ENCODE peak calls at places on chromosomes 3 and 15, in eight cellular contexts. One of them, this sample, is unnamed.

GRCh38 chr3:60017631-60018030 is 967.8 kb upstream of the CFAP20DC start:
- DNase-seq in Caco-2: no peak
- DNase-seq in NT2/D1: no peak
- DNase-seq in psoas muscle: no peak
- DNase-seq in progenitor cell of endocrine pancreas: no peak
- DNase-seq in activated CD4-positive, alpha-beta memory T cell treated with anti-CD3 and anti-CD28 coated beads, Interleukin-2, amount 10 ng/mL, durations not matched to agents 7 days and 5 days: peak
- DNase-seq in GDM1: no peak
- DNase-seq in fibroblast of lung: peak
- DNase-seq in this sample: no peak

GRCh38 chr15:61335998-61336648 is 107.0 kb upstream of the RORA start:
- DNase-seq in Caco-2: no peak
- DNase-seq in NT2/D1: no peak
- DNase-seq in psoas muscle: no peak
- DNase-seq in progenitor cell of endocrine pancreas: no peak
- DNase-seq in activated CD4-positive, alpha-beta memory T cell treated with anti-CD3 and anti-CD28 coated beads, Interleukin-2, amount 10 ng/mL, durations not matched to agents 7 days and 5 days: no peak
- DNase-seq in GDM1: no peak
- DNase-seq in fibroblast of lung: no peak
- DNase-seq in this sample: no peak

GRCh38 chr3:29532473-29532872 is 251.6 kb downstream of the RBMS3 start:
- DNase-seq in Caco-2: no peak
- DNase-seq in NT2/D1: no peak
- DNase-seq in psoas muscle: no peak
- DNase-seq in progenitor cell of endocrine pancreas: no peak
- DNase-seq in activated CD4-positive, alpha-beta memory T cell treated with anti-CD3 and anti-CD28 coated beads, Interleukin-2, amount 10 ng/mL, durations not matched to agents 7 days and 5 days: no peak
- DNase-seq in GDM1: no peak
- DNase-seq in fibroblast of lung: no peak
- DNase-seq in this sample: no peak

GRCh38 chr3:171548918-171549317 is 88.7 kb upstream of the TNIK start:
- DNase-seq in Caco-2: no peak
- DNase-seq in NT2/D1: no peak
- DNase-seq in psoas muscle: no peak
- DNase-seq in progenitor cell of endocrine pancreas: no peak
- DNase-seq in activated CD4-positive, alpha-beta memory T cell treated with anti-CD3 and anti-CD28 coated beads, Interleukin-2, amount 10 ng/mL, durations not matched to agents 7 days and 5 days: no peak
- DNase-seq in GDM1: no peak
- DNase-seq in fibroblast of lung: peak
- DNase-seq in this sample: no peak

GRCh38 chr3:65597952-65598413 is 440.7 kb downstream of the MAGI1 start:
- DNase-seq in Caco-2: no peak
- DNase-seq in NT2/D1: peak
- DNase-seq in psoas muscle: no peak
- DNase-seq in progenitor cell of endocrine pancreas: peak
- DNase-seq in activated CD4-positive, alpha-beta memory T cell treated with anti-CD3 and anti-CD28 coated beads, Interleukin-2, amount 10 ng/mL, durations not matched to agents 7 days and 5 days: no peak
- DNase-seq in GDM1: no peak
- DNase-seq in fibroblast of lung: no peak
- DNase-seq in this sample: no peak

GRCh38 chr15:73387507-73388255 is 18.9 kb upstream of the HCN4 start:
- DNase-seq in Caco-2: no peak
- DNase-seq in NT2/D1: no peak
- DNase-seq in psoas muscle: no peak
- DNase-seq in progenitor cell of endocrine pancreas: no peak
- DNase-seq in activated CD4-positive, alpha-beta memory T cell treated with anti-CD3 and anti-CD28 coated beads, Interleukin-2, amount 10 ng/mL, durations not matched to agents 7 days and 5 days: no peak
- DNase-seq in GDM1: no peak
- DNase-seq in fibroblast of lung: peak
- DNase-seq in this sample: no peak

GRCh38 chr3:194205675-194206133 is 69.8 kb downstream of the HES1 start:
- DNase-seq in Caco-2: no peak
- DNase-seq in NT2/D1: peak
- DNase-seq in psoas muscle: no peak
- DNase-seq in progenitor cell of endocrine pancreas: no peak
- DNase-seq in activated CD4-positive, alpha-beta memory T cell treated with anti-CD3 and anti-CD28 coated beads, Interleukin-2, amount 10 ng/mL, durations not matched to agents 7 days and 5 days: no peak
- DNase-seq in GDM1: peak
- DNase-seq in fibroblast of lung: no peak
- DNase-seq in this sample: peak

GRCh38 chr3:58150800-58151199 is 60.0 kb downstream of the DNASE1L3 start:
- DNase-seq in Caco-2: no peak
- DNase-seq in NT2/D1: no peak
- DNase-seq in psoas muscle: no peak
- DNase-seq in progenitor cell of endocrine pancreas: no peak
- DNase-seq in activated CD4-positive, alpha-beta memory T cell treated with anti-CD3 and anti-CD28 coated beads, Interleukin-2, amount 10 ng/mL, durations not matched to agents 7 days and 5 days: no peak
- DNase-seq in GDM1: no peak
- DNase-seq in fibroblast of lung: no peak
- DNase-seq in this sample: no peak